ENCODE peak calls at places on chromosomes 12 and 14, in ten cellular contexts. One of them, this sample, is unnamed.

GRCh38 chr12:6839482-6840201 is 1.1 kb upstream of the GNB3 start:
- DNase-seq in A673: no peak
- DNase-seq in left ventricle myocardium inferior: no peak
- DNase-seq in neural crest cell: no peak
- DNase-seq in AG09319: no peak
- DNase-seq in retinal pigment epithelial cell: no peak
- DNase-seq in cardiac muscle cell: no peak
- DNase-seq in GM20000: peak; percentile 84
- DNase-seq in A549: no peak
- DNase-seq in H9: peak; percentile 88
- DNase-seq in this sample: no peak

GRCh38 chr12:1820191-1820599 is at the start of gene LRTM2:
- DNase-seq in A673: no peak
- DNase-seq in left ventricle myocardium inferior: no peak
- DNase-seq in neural crest cell: no peak
- DNase-seq in AG09319: no peak
- DNase-seq in retinal pigment epithelial cell: no peak
- DNase-seq in cardiac muscle cell: no peak
- DNase-seq in GM20000: no peak
- DNase-seq in A549: no peak
- DNase-seq in H9: no peak
- DNase-seq in this sample: no peak

GRCh38 chr12:70271025-70271424 is 27.8 kb downstream of the CNOT2 start:
- DNase-seq in A673: peak; percentile 68
- DNase-seq in left ventricle myocardium inferior: no peak
- DNase-seq in neural crest cell: no peak
- DNase-seq in AG09319: no peak
- DNase-seq in retinal pigment epithelial cell: no peak
- DNase-seq in cardiac muscle cell: no peak
- DNase-seq in GM20000: no peak
- DNase-seq in A549: no peak
- DNase-seq in H9: no peak
- DNase-seq in this sample: no peak

GRCh38 chr14:104101086-104101621 is 15.7 kb downstream of the ASPG start:
- DNase-seq in A673: no peak
- DNase-seq in left ventricle myocardium inferior: peak; percentile 8
- DNase-seq in neural crest cell: no peak
- DNase-seq in AG09319: no peak
- DNase-seq in retinal pigment epithelial cell: no peak
- DNase-seq in cardiac muscle cell: no peak
- DNase-seq in GM20000: no peak
- DNase-seq in A549: no peak
- DNase-seq in H9: no peak
- DNase-seq in this sample: no peak

GRCh38 chr12:108839890-108840230 is 17.5 kb downstream of the SSH1 start:
- DNase-seq in A673: no peak
- DNase-seq in left ventricle myocardium inferior: peak; percentile 26
- DNase-seq in neural crest cell: no peak
- DNase-seq in AG09319: no peak
- DNase-seq in retinal pigment epithelial cell: no peak
- DNase-seq in cardiac muscle cell: no peak
- DNase-seq in GM20000: no peak
- DNase-seq in A549: no peak
- DNase-seq in H9: no peak
- DNase-seq in this sample: no peak

GRCh38 chr12:76144253-76144564 is 59.7 kb upstream of the NAP1L1 start:
- DNase-seq in A673: peak; percentile 43
- DNase-seq in left ventricle myocardium inferior: no peak
- DNase-seq in neural crest cell: no peak
- DNase-seq in AG09319: no peak
- DNase-seq in retinal pigment epithelial cell: peak; percentile 44
- DNase-seq in cardiac muscle cell: peak; percentile 79
- DNase-seq in GM20000: no peak
- DNase-seq in A549: no peak
- DNase-seq in H9: no peak
- DNase-seq in this sample: no peak

GRCh38 chr14:91406451-91406850 is 11.2 kb downstream of the CCDC88C start:
- DNase-seq in A673: no peak
- DNase-seq in left ventricle myocardium inferior: no peak
- DNase-seq in neural crest cell: no peak
- DNase-seq in AG09319: no peak
- DNase-seq in retinal pigment epithelial cell: no peak
- DNase-seq in cardiac muscle cell: no peak
- DNase-seq in GM20000: no peak
- DNase-seq in A549: no peak
- DNase-seq in H9: no peak
- DNase-seq in this sample: no peak

GRCh38 chr12:915090-915489 is 34.4 kb downstream of the RAD52 start:
- DNase-seq in A673: no peak
- DNase-seq in left ventricle myocardium inferior: no peak
- DNase-seq in neural crest cell: no peak
- DNase-seq in AG09319: no peak
- DNase-seq in retinal pigment epithelial cell: no peak
- DNase-seq in cardiac muscle cell: no peak
- DNase-seq in GM20000: no peak
- DNase-seq in A549: no peak
- DNase-seq in H9: peak; percentile 45
- DNase-seq in this sample: no peak

GRCh38 chr12:116528498-116528897 is 30.7 kb upstream of the MAP1LC3B2 start:
- DNase-seq in A673: no peak
- DNase-seq in left ventricle myocardium inferior: no peak
- DNase-seq in neural crest cell: no peak
- DNase-seq in AG09319: no peak
- DNase-seq in retinal pigment epithelial cell: peak; percentile 34
- DNase-seq in cardiac muscle cell: no peak
- DNase-seq in GM20000: no peak
- DNase-seq in A549: no peak
- DNase-seq in H9: no peak
- DNase-seq in this sample: no peak

GRCh38 chr12:116525418-116526001 is 33.7 kb upstream of the MAP1LC3B2 start:
- DNase-seq in A673: peak; percentile 35
- DNase-seq in left ventricle myocardium inferior: peak; percentile 48
- DNase-seq in neural crest cell: no peak
- DNase-seq in AG09319: peak; percentile 67
- DNase-seq in retinal pigment epithelial cell: peak; percentile 62
- DNase-seq in cardiac muscle cell: peak; percentile 91
- DNase-seq in GM20000: no peak
- DNase-seq in A549: peak; percentile 72
- DNase-seq in H9: no peak
- DNase-seq in this sample: no peak

GRCh38 chr12:116528067-116528466 is 31.1 kb upstream of the MAP1LC3B2 start:
- DNase-seq in A673: peak; percentile 87
- DNase-seq in left ventricle myocardium inferior: no peak
- DNase-seq in neural crest cell: no peak
- DNase-seq in AG09319: no peak
- DNase-seq in retinal pigment epithelial cell: peak; percentile 85
- DNase-seq in cardiac muscle cell: peak; percentile 43
- DNase-seq in GM20000: no peak
- DNase-seq in A549: peak; percentile 49
- DNase-seq in H9: no peak
- DNase-seq in this sample: no peak

GRCh38 chr12:116524311-116524710 is 34.9 kb upstream of the MAP1LC3B2 start:
- DNase-seq in A673: no peak
- DNase-seq in left ventricle myocardium inferior: no peak
- DNase-seq in neural crest cell: no peak
- DNase-seq in AG09319: no peak
- DNase-seq in retinal pigment epithelial cell: no peak
- DNase-seq in cardiac muscle cell: no peak
- DNase-seq in GM20000: no peak
- DNase-seq in A549: no peak
- DNase-seq in H9: no peak
- DNase-seq in this sample: no peak

DNA sequence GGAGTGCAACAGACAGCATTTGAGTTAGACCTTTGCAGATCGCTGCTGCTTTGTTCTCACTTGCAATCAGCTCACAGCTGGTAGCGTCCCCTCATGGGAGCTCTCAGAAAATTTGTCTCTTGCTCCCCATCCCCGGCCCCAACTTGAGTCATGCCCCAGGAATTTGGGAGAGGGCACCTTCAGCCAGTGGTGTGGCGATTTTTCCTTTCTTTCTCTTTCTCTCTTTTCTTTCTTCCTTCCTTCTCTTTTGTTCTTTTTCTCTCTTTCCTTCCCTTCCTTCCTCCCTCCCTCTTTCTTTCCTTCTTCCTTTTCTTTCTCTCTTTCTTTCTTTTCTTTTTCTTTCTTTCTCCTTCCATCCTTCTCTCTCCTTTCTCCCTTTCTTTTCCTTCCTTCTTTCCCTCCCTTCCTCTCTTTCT is 34.2 kb upstream of the MAP1LC3B2 start:
- DNase-seq in A673: peak; percentile 81
- DNase-seq in left ventricle myocardium inferior: no peak
- DNase-seq in neural crest cell: no peak
- DNase-seq in AG09319: no peak
- DNase-seq in retinal pigment epithelial cell: no peak
- DNase-seq in cardiac muscle cell: peak; percentile 70
- DNase-seq in GM20000: no peak
- DNase-seq in A549: no peak
- DNase-seq in H9: peak; percentile 84
- DNase-seq in this sample: no peak
- TF ChIP-seq CTCF in A673: peak; percentile 14
- TF ChIP-seq CTCF in left ventricle myocardium inferior: no peak
- TF ChIP-seq CTCF in neural crest cell: no peak
- TF ChIP-seq CTCF in AG09319: no peak
- TF ChIP-seq CTCF in retinal pigment epithelial cell: no peak
- TF ChIP-seq CTCF in cardiac muscle cell: peak; percentile 21
- TF ChIP-seq CTCF in GM20000: no peak
- TF ChIP-seq CTCF in A549: peak; percentile 21
- TF ChIP-seq CTCF in H9: peak; percentile 21
- TF ChIP-seq CTCF in this sample: no peak

GRCh38 chr14:56290195-56290594 is 172.0 kb downstream of the PELI2 start:
- DNase-seq in A673: no peak
- DNase-seq in left ventricle myocardium inferior: no peak
- DNase-seq in neural crest cell: no peak
- DNase-seq in AG09319: no peak
- DNase-seq in retinal pigment epithelial cell: no peak
- DNase-seq in cardiac muscle cell: no peak
- DNase-seq in GM20000: no peak
- DNase-seq in A549: no peak
- DNase-seq in H9: no peak
- DNase-seq in this sample: no peak

GRCh38 chr14:56293506-56293905 is 175.3 kb downstream of the PELI2 start:
- DNase-seq in A673: no peak
- DNase-seq in left ventricle myocardium inferior: no peak
- DNase-seq in neural crest cell: no peak
- DNase-seq in AG09319: no peak
- DNase-seq in retinal pigment epithelial cell: no peak
- DNase-seq in cardiac muscle cell: no peak
- DNase-seq in GM20000: no peak
- DNase-seq in A549: no peak
- DNase-seq in H9: no peak
- DNase-seq in this sample: no peak

GRCh38 chr14:56297449-56297848 is 179.2 kb downstream of the PELI2 start:
- DNase-seq in A673: no peak
- DNase-seq in left ventricle myocardium inferior: no peak
- DNase-seq in neural crest cell: no peak
- DNase-seq in AG09319: no peak
- DNase-seq in retinal pigment epithelial cell: no peak
- DNase-seq in cardiac muscle cell: no peak
- DNase-seq in GM20000: no peak
- DNase-seq in A549: no peak
- DNase-seq in H9: no peak
- DNase-seq in this sample: no peak

GRCh38 chr14:56295743-56296142 is 177.5 kb downstream of the PELI2 start:
- DNase-seq in A673: no peak
- DNase-seq in left ventricle myocardium inferior: no peak
- DNase-seq in neural crest cell: no peak
- DNase-seq in AG09319: no peak
- DNase-seq in retinal pigment epithelial cell: no peak
- DNase-seq in cardiac muscle cell: no peak
- DNase-seq in GM20000: no peak
- DNase-seq in A549: no peak
- DNase-seq in H9: no peak
- DNase-seq in this sample: no peak

DNA sequence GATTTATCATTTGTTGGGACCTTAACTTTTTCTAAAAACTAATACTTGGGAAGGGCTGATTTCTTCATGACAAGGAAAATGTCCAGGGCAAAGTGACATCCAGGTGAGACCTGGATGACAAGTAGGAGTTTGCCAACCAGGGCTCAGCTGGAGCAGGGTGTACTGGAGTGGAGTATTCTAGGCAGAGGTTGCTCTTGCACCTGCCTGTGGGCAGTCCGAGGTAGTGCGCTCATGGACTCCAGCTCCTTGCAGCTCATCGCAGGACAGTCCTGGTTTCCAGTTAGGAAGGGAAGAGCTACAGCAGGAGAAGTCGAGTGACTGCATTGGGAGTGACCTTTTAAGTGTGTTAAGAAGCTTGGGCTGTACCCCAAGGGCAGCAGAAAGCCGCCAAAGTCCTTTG is 175.9 kb downstream of the PELI2 start:
- DNase-seq in A673: no peak
- DNase-seq in left ventricle myocardium inferior: no peak
- DNase-seq in neural crest cell: no peak
- DNase-seq in AG09319: no peak
- DNase-seq in retinal pigment epithelial cell: no peak
- DNase-seq in cardiac muscle cell: no peak
- DNase-seq in GM20000: no peak
- DNase-seq in A549: no peak
- DNase-seq in H9: no peak
- DNase-seq in this sample: no peak
- TF ChIP-seq CTCF in A673: no peak
- TF ChIP-seq CTCF in left ventricle myocardium inferior: no peak
- TF ChIP-seq CTCF in neural crest cell: peak; percentile 16
- TF ChIP-seq CTCF in AG09319: no peak
- TF ChIP-seq CTCF in retinal pigment epithelial cell: no peak
- TF ChIP-seq CTCF in cardiac muscle cell: peak; percentile 2
- TF ChIP-seq CTCF in GM20000: no peak
- TF ChIP-seq CTCF in A549: no peak
- TF ChIP-seq CTCF in H9: peak; percentile 32
- TF ChIP-seq CTCF in this sample: no peak

DNA sequence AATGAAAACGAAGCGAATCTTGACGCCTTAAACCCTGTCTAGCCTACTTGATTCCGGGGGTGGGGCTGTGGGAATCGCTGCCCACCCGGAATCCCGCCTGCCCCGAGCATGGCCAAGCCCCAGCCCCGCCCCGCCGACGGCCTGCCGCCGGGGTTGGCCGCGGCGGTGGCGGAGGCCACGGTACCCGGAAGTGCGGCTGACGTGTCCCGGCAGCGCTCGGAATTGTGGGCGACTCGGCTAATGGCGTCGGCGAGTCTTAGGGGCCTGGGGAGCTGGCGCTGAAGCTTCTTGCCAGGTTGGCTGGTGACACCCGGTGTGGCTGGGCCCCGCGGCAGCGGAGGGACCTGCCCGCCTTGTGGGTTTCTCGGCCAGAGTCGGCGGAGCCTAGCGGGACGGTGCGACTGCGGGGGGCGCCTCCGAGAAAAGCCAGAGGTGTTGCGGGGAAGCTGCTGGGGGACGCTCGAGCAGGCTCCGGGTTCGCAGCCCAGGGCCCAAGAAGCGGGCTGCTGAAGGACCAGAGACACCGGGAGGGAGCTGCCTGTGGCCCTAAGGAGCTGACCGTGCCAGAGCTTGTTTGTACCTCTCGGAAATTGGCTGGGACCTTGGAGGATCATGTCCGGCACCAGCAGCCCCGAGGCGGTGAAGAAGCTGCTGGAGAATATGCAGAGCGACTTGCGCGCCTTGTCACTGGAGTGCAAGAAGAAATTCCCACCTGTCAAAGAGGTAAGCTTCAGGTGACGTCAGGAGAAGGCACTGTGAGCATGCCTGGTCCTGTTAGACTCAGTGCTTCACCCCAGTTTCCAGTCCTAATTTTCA is at the start of gene MON2:
- DNase-seq in A673: peak; percentile 89
- DNase-seq in left ventricle myocardium inferior: peak; percentile 90
- DNase-seq in neural crest cell: peak; percentile 77
- DNase-seq in AG09319: peak; percentile 49
- DNase-seq in retinal pigment epithelial cell: peak; percentile 38
- DNase-seq in cardiac muscle cell: peak; percentile 90
- DNase-seq in GM20000: peak; percentile 97
- DNase-seq in A549: peak; percentile 89
- DNase-seq in H9: peak; percentile 87
- DNase-seq in this sample: peak; percentile 20
- TF ChIP-seq CTCF in A673: no peak
- TF ChIP-seq CTCF in left ventricle myocardium inferior: no peak
- TF ChIP-seq CTCF in neural crest cell: no peak
- TF ChIP-seq CTCF in AG09319: no peak
- TF ChIP-seq CTCF in retinal pigment epithelial cell: no peak
- TF ChIP-seq CTCF in cardiac muscle cell: peak; percentile 10
- TF ChIP-seq CTCF in GM20000: no peak
- TF ChIP-seq CTCF in A549: no peak
- TF ChIP-seq CTCF in H9: no peak
- TF ChIP-seq CTCF in this sample: peak; percentile 10

GRCh38 chr14:93033039-93033982 is 82.4 kb downstream of the ITPK1 start:
- DNase-seq in A673: no peak
- DNase-seq in left ventricle myocardium inferior: no peak
- DNase-seq in neural crest cell: no peak
- DNase-seq in AG09319: no peak
- DNase-seq in retinal pigment epithelial cell: no peak
- DNase-seq in cardiac muscle cell: no peak
- DNase-seq in GM20000: no peak
- DNase-seq in A549: no peak
- DNase-seq in H9: no peak
- DNase-seq in this sample: no peak

GRCh38 chr14:93034671-93034994 is 81.1 kb downstream of the ITPK1 start:
- DNase-seq in A673: no peak
- DNase-seq in left ventricle myocardium inferior: no peak
- DNase-seq in neural crest cell: no peak
- DNase-seq in AG09319: no peak
- DNase-seq in retinal pigment epithelial cell: no peak
- DNase-seq in cardiac muscle cell: no peak
- DNase-seq in GM20000: no peak
- DNase-seq in A549: no peak
- DNase-seq in H9: no peak
- DNase-seq in this sample: no peak

GRCh38 chr14:93035585-93035916 is 80.2 kb downstream of the ITPK1 start:
- DNase-seq in A673: no peak
- DNase-seq in left ventricle myocardium inferior: no peak
- DNase-seq in neural crest cell: no peak
- DNase-seq in AG09319: no peak
- DNase-seq in retinal pigment epithelial cell: no peak
- DNase-seq in cardiac muscle cell: no peak
- DNase-seq in GM20000: no peak
- DNase-seq in A549: no peak
- DNase-seq in H9: no peak
- DNase-seq in this sample: no peak

GRCh38 chr14:93032301-93032929 is 83.3 kb downstream of the ITPK1 start:
- DNase-seq in A673: no peak
- DNase-seq in left ventricle myocardium inferior: no peak
- DNase-seq in neural crest cell: no peak
- DNase-seq in AG09319: peak; percentile 48
- DNase-seq in retinal pigment epithelial cell: no peak
- DNase-seq in cardiac muscle cell: no peak
- DNase-seq in GM20000: no peak
- DNase-seq in A549: no peak
- DNase-seq in H9: no peak
- DNase-seq in this sample: no peak

DNA sequence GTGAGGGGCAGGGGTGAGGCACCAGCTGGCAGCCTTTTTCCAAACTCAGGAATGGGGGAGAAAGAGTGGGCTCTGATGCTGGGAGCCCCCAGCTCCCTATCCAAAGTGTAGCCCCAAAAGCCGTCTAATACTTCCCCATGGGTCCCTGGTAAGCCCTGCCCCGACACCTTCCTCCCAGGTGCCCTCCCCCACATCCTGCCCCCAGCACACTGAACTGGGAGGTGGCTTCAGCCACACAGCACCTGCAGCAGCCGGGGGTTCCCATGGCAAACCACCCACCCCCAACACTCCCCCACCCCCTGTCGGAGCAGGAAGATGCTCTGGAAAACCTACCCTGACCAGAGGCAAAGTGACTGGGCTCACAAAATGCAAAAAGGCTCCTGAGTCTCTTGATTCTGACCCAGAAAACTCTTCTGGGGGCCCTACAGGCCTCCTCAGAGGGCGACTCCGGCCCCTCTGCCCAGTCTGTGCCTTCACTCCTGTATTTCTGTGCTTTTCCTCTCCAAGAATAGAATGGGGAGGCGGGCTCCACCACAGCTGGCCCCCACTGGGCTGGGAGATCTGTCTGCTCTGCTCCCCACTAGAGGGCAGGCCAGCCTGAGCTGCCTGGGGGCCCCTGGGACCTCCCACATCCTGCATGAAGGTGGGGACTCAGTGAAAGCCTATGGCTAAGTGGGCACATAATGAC is 81.6 kb downstream of the ITPK1 start:
- DNase-seq in A673: peak; percentile 19
- DNase-seq in left ventricle myocardium inferior: no peak
- DNase-seq in neural crest cell: no peak
- DNase-seq in AG09319: no peak
- DNase-seq in retinal pigment epithelial cell: no peak
- DNase-seq in cardiac muscle cell: no peak
- DNase-seq in GM20000: peak; percentile 85
- DNase-seq in A549: no peak
- DNase-seq in H9: peak; percentile 58
- DNase-seq in this sample: no peak
- TF ChIP-seq CTCF in A673: peak; percentile 66
- TF ChIP-seq CTCF in left ventricle myocardium inferior: peak; percentile 58
- TF ChIP-seq CTCF in neural crest cell: peak; percentile 41
- TF ChIP-seq CTCF in AG09319: peak; percentile 36
- TF ChIP-seq CTCF in retinal pigment epithelial cell: peak; percentile 70
- TF ChIP-seq CTCF in cardiac muscle cell: peak; percentile 55
- TF ChIP-seq CTCF in GM20000: peak; percentile 55
- TF ChIP-seq CTCF in A549: peak; percentile 52
- TF ChIP-seq CTCF in H9: peak; percentile 76
- TF ChIP-seq CTCF in this sample: peak; percentile 45